ENCODE peak calls at places on chromosomes 16 and 17, in six cellular contexts. G is GM23248, S is MM.1S, C is OCI-LY7, T is PC-9, X is PC-3. K is an unnamed sample. For H3K9me2, the result is how much of the 10 kb centered on the place peaks cover.

GRCh38 chr17:36743130-36743529 is 141.7 kb downstream of the MRM1 start:
- DNase-seq in G (no peak), S (no peak), C (no peak), T (peak), X (no peak), K (peak)

GRCh38 chr17:50765454-50766221 is 1.7 kb downstream of the ANKRD40CL start:
- DNase-seq in G (no peak), S (peak), C (peak), T (no peak), X (no peak), K (no peak)

GRCh38 chr16:82302007-82302733 is 132.1 kb upstream of the MPHOSPH6 start:
- DNase-seq in G (no peak), S (no peak), C (no peak), T (no peak), X (no peak), K (no peak)

GRCh38 chr16:67967183-67967955 is 1.1 kb downstream of the SLC12A4 start:
- DNase-seq in G (peak), S (peak), C (peak), T (no peak), X (peak), K (no peak)

GRCh38 chr16:17346774-17347569 is 123.8 kb downstream of the XYLT1 start:
- DNase-seq in G (no peak), S (peak), C (peak), T (no peak), X (no peak), K (no peak)

GRCh38 chr16:24309222-24309905 is 53.2 kb downstream of the CACNG3 start:
- DNase-seq in G (peak), S (no peak), C (no peak), T (peak), X (peak), K (no peak)

GRCh38 chr16:79318137-79318899 is 282.2 kb downstream of the MAF start:
- DNase-seq in G (no peak), S (no peak), C (no peak), T (no peak), X (no peak), K (peak)

GRCh38 chr17:7328840-7329359 is at the start of gene NEURL4:
- DNase-seq in G (peak), S (peak), C (peak), T (no peak), X (peak), K (peak)

GRCh38 chr16:31177136-31177535 is 2.8 kb upstream of the FUS start:
- DNase-seq in G (peak), S (no peak), C (peak), T (no peak), X (peak), K (no peak)

GRCh38 chr17:8365143-8365542 is 11.4 kb downstream of the KRABD2 start:
- DNase-seq in G (peak), S (no peak), C (no peak), T (peak), X (peak), K (no peak)

GRCh38 chr17:44842748-44843147 is 4.9 kb upstream of the HIGD1B start:
- DNase-seq in G (peak), S (no peak), C (no peak), T (no peak), X (no peak), K (peak)

GRCh38 chr17:46770818-46771600 is 47.5 kb downstream of the WNT3 start:
- DNase-seq in G (peak), S (no peak), C (peak), T (peak), X (peak), K (peak)

GRCh38 chr17:37701424-37702020 is 43.3 kb downstream of the HNF1B start:
- DNase-seq in G (peak), S (peak), C (peak), T (no peak), X (peak), K (peak)

GRCh38 chr17:12839042-12839441 is 49.7 kb downstream of the ARHGAP44 start:
- DNase-seq in G (no peak), S (no peak), C (no peak), T (no peak), X (no peak), K (no peak)

GRCh38 chr17:70028397-70028796 is 46.6 kb upstream of the KCNJ16 start:
- DNase-seq in G (no peak), S (no peak), C (no peak), T (no peak), X (no peak), K (no peak)

GRCh38 chr16:530111-530817 is 2.8 kb downstream of the CAPN15 start:
- DNase-seq in G (no peak), S (no peak), C (no peak), T (no peak), X (no peak), K (no peak)

GRCh38 chr16:13902677-13903076 is 17.3 kb upstream of the ERCC4 start:
- DNase-seq in G (no peak), S (no peak), C (no peak), T (no peak), X (peak), K (no peak)

GRCh38 chr16:72847187-72848044 is 200.5 kb downstream of the ZFHX3 start:
- DNase-seq in G (peak), S (no peak), C (peak), T (peak), X (peak), K (peak)

GRCh38 chr17:48074322-48075054 is 26.3 kb downstream of the NFE2L1 start:
- DNase-seq in G (peak), S (peak), C (peak), T (peak), X (peak), K (peak)

GRCh38 chr16:30139895-30140481 is 17.0 kb upstream of the MAPK3 start:
- DNase-seq in G (no peak), S (no peak), C (no peak), T (no peak), X (no peak), K (no peak)

GRCh38 chr16:53456625-53457024 is 22.4 kb downstream of the RBL2 start:
- DNase-seq in G (no peak), S (peak), C (peak), T (no peak), X (no peak), K (peak)

GRCh38 chr17:57174591-57174990 is 81.7 kb upstream of the MSI2 start:
- DNase-seq in G (no peak), S (peak), C (no peak), T (no peak), X (no peak), K (no peak)

GRCh38 chr17:42312285-42313130 is 24.2 kb downstream of the STAT5A start:
- DNase-seq in G (peak), S (peak), C (peak), T (no peak), X (no peak), K (peak)

GRCh38 chr17:62761884-62762283 is 46.2 kb downstream of the MARCHF10 start:
- DNase-seq in G (no peak), S (no peak), C (no peak), T (peak), X (peak), K (peak)

GRCh38 chr16:57532251-57532625 is 4.1 kb downstream of the CCDC102A start:
- DNase-seq in G (no peak), S (no peak), C (peak), T (no peak), X (no peak), K (no peak)

GRCh38 chr16:57533366-57533617 is 3.1 kb downstream of the CCDC102A start:
- DNase-seq in G (no peak), S (no peak), C (no peak), T (no peak), X (no peak), K (no peak)

GRCh38 chr16:57534337-57534880 is 2.0 kb downstream of the CCDC102A start:
- DNase-seq in G (no peak), S (no peak), C (no peak), T (no peak), X (no peak), K (no peak)

GRCh38 chr16:57534881-57535658 is 1.3 kb downstream of the CCDC102A start:
- DNase-seq in G (peak), S (no peak), C (no peak), T (no peak), X (no peak), K (no peak)

DNA sequence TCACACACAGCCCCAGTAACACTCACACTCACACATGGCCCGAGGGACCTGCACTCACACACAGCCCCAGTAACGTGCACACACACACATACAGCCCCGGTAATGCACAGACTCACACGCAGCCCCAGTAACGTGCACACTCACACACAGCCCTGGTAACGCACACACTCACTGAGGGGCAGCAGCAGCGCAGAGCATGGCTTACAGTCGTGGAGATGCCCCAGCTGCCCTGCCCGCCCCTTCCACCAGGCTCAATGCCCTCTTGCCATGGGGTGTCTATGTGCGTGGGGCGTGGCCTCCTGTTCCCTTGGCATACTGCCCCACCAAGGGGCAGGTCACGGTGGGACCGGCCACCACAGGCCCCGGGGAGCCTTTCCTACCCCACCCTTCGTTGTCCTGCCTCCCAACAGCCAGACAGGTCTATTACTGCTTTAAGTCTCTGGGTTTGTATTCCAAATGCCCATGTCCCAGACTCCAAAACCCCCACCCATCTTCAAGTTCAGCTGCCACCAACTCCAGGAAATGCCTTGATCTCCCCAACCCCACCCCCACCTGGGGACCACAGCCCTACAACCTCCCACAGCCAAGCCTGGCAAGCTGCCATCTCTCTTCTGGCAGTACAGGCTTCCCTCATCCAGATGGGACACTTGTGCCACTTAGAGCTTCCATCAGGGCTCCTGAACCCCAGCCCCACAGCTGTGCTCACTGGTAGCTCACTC is 2.6 kb downstream of the CCDC102A start:
- DNase-seq in G (peak), S (no peak), C (no peak), T (peak), X (no peak), K (no peak)
- H3K9me2 ChIP-seq in G (under half), S (under half), C (under half), T (under half), X (under half), K (under half)

DNA sequence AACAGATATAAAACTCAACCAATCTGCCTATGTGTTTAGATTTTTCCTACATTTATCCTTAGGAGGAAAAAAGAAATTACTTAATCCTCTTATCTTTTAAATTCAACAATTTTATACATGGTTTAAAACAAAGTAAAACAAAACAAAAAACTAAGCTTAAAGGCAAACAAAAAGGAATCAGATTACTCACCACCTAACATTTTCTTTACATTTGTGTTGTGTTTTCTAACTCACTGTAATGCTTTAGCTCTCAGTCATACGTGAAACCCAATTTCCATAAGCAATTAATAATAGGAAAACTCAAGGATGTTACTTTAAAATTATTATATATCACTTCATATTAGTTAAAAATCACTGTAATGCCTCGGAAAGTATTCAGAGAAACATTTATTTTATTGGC is 6.7 kb upstream of the IRX5 start:
- DNase-seq in G (no peak), S (no peak), C (no peak), T (no peak), X (no peak), K (no peak)
- H3K9me2 ChIP-seq in G (under half), S (under half), C (under half), T (under half), X (under half), K (under half)

DNA sequence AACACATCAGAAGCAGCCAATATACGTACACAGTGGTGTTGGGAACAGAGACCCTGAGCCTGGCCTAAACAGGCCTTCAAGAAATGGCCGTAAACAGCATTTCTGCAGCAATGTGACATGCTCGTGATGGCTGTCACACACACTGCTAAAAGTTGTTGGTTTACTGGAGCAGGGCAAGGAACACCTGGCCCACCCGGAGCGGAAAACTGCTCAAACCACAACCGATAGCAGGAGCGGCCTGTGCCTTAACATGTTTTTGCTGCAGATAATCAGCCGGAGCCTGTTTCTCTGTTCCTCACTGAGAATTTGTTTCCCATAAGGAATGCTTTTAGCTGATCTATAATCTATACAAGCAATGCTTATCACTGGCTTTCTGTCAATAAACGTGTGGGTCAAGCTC is 6.0 kb upstream of the DPEP1 start:
- DNase-seq in G (no peak), S (no peak), C (no peak), T (no peak), X (no peak), K (no peak)
- H3K9me2 ChIP-seq in G (under half), S (under half), C (under half), T (under half), X (under half), K (under half)

DNA sequence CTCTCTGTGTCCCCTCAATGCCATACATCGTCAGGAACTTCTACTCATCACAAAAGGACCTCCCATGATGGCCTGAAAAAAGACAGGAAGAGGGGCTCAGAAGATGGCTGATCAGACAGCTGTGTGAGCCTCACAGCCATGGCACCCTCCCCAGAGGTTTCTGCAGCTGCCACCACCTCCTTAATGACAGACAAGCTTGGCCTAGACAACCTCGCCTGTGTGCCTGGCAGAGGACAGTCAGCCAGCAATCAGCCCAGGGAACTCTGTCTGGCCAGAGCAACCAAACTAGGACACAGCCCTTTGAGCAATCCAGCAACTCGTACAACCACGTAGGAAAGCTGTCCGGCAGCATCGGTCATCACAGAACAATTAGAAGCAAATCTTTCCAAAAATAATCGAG is 54.2 kb upstream of the MED9 start:
- DNase-seq in G (no peak), S (no peak), C (no peak), T (no peak), X (no peak), K (no peak)
- H3K9me2 ChIP-seq in G (under half), S (under half), C (under half), T (under half), X (under half), K (under half)